ENCODE peak calls at places on chromosomes 12 and 14, in five cellular contexts. One of them, this sample, is unnamed.
A peak's percentile ranks its signal among the peaks of the same experiment; 100 is the strongest.

GRCh38 chr12:71636704-71637115 is 26.9 kb downstream of the ZFC3H1 start:
- DNase-seq in HepG2: peak; percentile 70
- DNase-seq in H1: no peak
- DNase-seq in K562: peak; percentile 42
- DNase-seq in IMR-90: peak; percentile 72
- DNase-seq in this sample: peak; percentile 36

GRCh38 chr12:6089041-6089823 is 35.2 kb downstream of the VWF start:
- DNase-seq in K562: no peak
- DNase-seq in IMR-90: peak; percentile 52
- DNase-seq in HepG2: peak; percentile 56
- DNase-seq in H1: no peak
- DNase-seq in this sample: no peak

GRCh38 chr12:109469516-109469915 is 7.6 kb downstream of the KCTD10 start:
- DNase-seq in IMR-90: peak; percentile 46
- DNase-seq in H1: no peak
- DNase-seq in HepG2: no peak
- DNase-seq in K562: no peak
- DNase-seq in this sample: no peak

GRCh38 chr14:67526676-67527459 is 6.2 kb upstream of the PLEKHH1 start:
- DNase-seq in IMR-90: peak; percentile 45
- DNase-seq in K562: peak; percentile 49
- DNase-seq in H1: no peak
- DNase-seq in HepG2: peak; percentile 43
- DNase-seq in this sample: peak; percentile 71

GRCh38 chr14:81303258-81303935 is 82.6 kb upstream of the GTF2A1 start:
- DNase-seq in HepG2: peak; percentile 98
- DNase-seq in H1: no peak
- DNase-seq in IMR-90: no peak
- DNase-seq in K562: peak; percentile 55
- DNase-seq in this sample: peak; percentile 48

GRCh38 chr14:104826197-104826857 is 25.4 kb downstream of the ZBTB42 start:
- DNase-seq in K562: peak; percentile 85
- DNase-seq in IMR-90: peak; percentile 60
- DNase-seq in H1: no peak
- DNase-seq in HepG2: peak; percentile 65
- DNase-seq in this sample: peak; percentile 92

GRCh38 chr12:51217133-51217967 is 512 bp downstream of the POU6F1 start:
- DNase-seq in IMR-90: no peak
- DNase-seq in H1: no peak
- DNase-seq in K562: peak; percentile 95
- DNase-seq in HepG2: no peak
- DNase-seq in this sample: peak; percentile 47

GRCh38 chr12:131939007-131939406 is 9.9 kb downstream of the PUS1 start:
- DNase-seq in IMR-90: no peak
- DNase-seq in HepG2: no peak
- DNase-seq in H1: no peak
- DNase-seq in K562: no peak
- DNase-seq in this sample: no peak

GRCh38 chr14:35576856-35577255 is 42.9 kb downstream of the INSM2 start:
- DNase-seq in HepG2: no peak
- DNase-seq in H1: no peak
- DNase-seq in IMR-90: no peak
- DNase-seq in K562: no peak
- DNase-seq in this sample: no peak

GRCh38 chr12:42716521-42716920 is 127.0 kb upstream of the PRICKLE1 start:
- DNase-seq in K562: no peak
- DNase-seq in H1: no peak
- DNase-seq in IMR-90: peak; percentile 43
- DNase-seq in HepG2: no peak
- DNase-seq in this sample: no peak

GRCh38 chr14:63493246-63493645 is 49.9 kb downstream of the PPP2R5E start:
- DNase-seq in IMR-90: peak; percentile 33
- DNase-seq in H1: no peak
- DNase-seq in K562: no peak
- DNase-seq in HepG2: no peak
- DNase-seq in this sample: no peak

GRCh38 chr12:91414147-91414546 is 231.5 kb upstream of the DCN start:
- DNase-seq in IMR-90: no peak
- DNase-seq in HepG2: no peak
- DNase-seq in H1: no peak
- DNase-seq in K562: no peak
- DNase-seq in this sample: no peak

GRCh38 chr12:75750950-75751349 is 239.5 kb upstream of the KRR1 start:
- DNase-seq in HepG2: peak; percentile 54
- DNase-seq in H1: no peak
- DNase-seq in K562: no peak
- DNase-seq in IMR-90: peak; percentile 89
- DNase-seq in this sample: peak; percentile 37

GRCh38 chr12:25009511-25010092 is 60.7 kb upstream of the BCAT1 start:
- DNase-seq in IMR-90: no peak
- DNase-seq in HepG2: no peak
- DNase-seq in H1: no peak
- DNase-seq in K562: no peak
- DNase-seq in this sample: no peak

GRCh38 chr14:90424686-90425255 is 27.9 kb downstream of the CALM1 start:
- DNase-seq in HepG2: no peak
- DNase-seq in IMR-90: no peak
- DNase-seq in H1: no peak
- DNase-seq in K562: no peak
- DNase-seq in this sample: no peak
- TF ChIP-seq MAFK in HepG2: no peak
- TF ChIP-seq MAFK in IMR-90: no peak
- TF ChIP-seq MAFK in H1: no peak
- TF ChIP-seq MAFK in K562: no peak
- TF ChIP-seq MAFK in this sample: no peak

GRCh38 chr14:76422662-76423061 is 46.7 kb downstream of the ESRRB start:
- DNase-seq in IMR-90: no peak
- DNase-seq in H1: no peak
- DNase-seq in K562: no peak
- DNase-seq in HepG2: no peak
- DNase-seq in this sample: no peak

GRCh38 chr14:76419399-76419798 is 43.5 kb downstream of the ESRRB start:
- DNase-seq in IMR-90: no peak
- DNase-seq in K562: no peak
- DNase-seq in H1: no peak
- DNase-seq in HepG2: no peak
- DNase-seq in this sample: no peak

GRCh38 chr14:76420827-76421226 is 44.9 kb downstream of the ESRRB start:
- DNase-seq in HepG2: no peak
- DNase-seq in K562: no peak
- DNase-seq in IMR-90: no peak
- DNase-seq in H1: no peak
- DNase-seq in this sample: no peak

GRCh38 chr14:76423534-76423933 is 47.6 kb downstream of the ESRRB start:
- DNase-seq in K562: no peak
- DNase-seq in HepG2: peak; percentile 35
- DNase-seq in H1: no peak
- DNase-seq in IMR-90: no peak
- DNase-seq in this sample: no peak

GRCh38 chr14:76421662-76422061 is 45.7 kb downstream of the ESRRB start:
- DNase-seq in HepG2: no peak
- DNase-seq in K562: no peak
- DNase-seq in H1: no peak
- DNase-seq in IMR-90: no peak
- DNase-seq in this sample: no peak
- TF ChIP-seq MAFK in HepG2: no peak
- TF ChIP-seq MAFK in K562: no peak
- TF ChIP-seq MAFK in H1: no peak
- TF ChIP-seq MAFK in IMR-90: no peak
- TF ChIP-seq MAFK in this sample: no peak

GRCh38 chr14:100017578-100017977 is 47.6 kb upstream of the EVL start:
- DNase-seq in H1: no peak
- DNase-seq in IMR-90: peak; percentile 89
- DNase-seq in HepG2: no peak
- DNase-seq in K562: no peak
- DNase-seq in this sample: no peak
- TF ChIP-seq MAFK in H1: no peak
- TF ChIP-seq MAFK in IMR-90: peak; percentile 8
- TF ChIP-seq MAFK in HepG2: no peak
- TF ChIP-seq MAFK in K562: no peak
- TF ChIP-seq MAFK in this sample: no peak

GRCh38 chr12:2783936-2784600 is 10.7 kb upstream of the FKBP4 start:
- DNase-seq in HepG2: peak; percentile 23
- DNase-seq in IMR-90: peak; percentile 44
- DNase-seq in H1: no peak
- DNase-seq in K562: peak; percentile 57
- DNase-seq in this sample: peak; percentile 68
- TF ChIP-seq MAFK in HepG2: no peak
- TF ChIP-seq MAFK in IMR-90: no peak
- TF ChIP-seq MAFK in H1: no peak
- TF ChIP-seq MAFK in K562: no peak
- TF ChIP-seq MAFK in this sample: no peak

DNA sequence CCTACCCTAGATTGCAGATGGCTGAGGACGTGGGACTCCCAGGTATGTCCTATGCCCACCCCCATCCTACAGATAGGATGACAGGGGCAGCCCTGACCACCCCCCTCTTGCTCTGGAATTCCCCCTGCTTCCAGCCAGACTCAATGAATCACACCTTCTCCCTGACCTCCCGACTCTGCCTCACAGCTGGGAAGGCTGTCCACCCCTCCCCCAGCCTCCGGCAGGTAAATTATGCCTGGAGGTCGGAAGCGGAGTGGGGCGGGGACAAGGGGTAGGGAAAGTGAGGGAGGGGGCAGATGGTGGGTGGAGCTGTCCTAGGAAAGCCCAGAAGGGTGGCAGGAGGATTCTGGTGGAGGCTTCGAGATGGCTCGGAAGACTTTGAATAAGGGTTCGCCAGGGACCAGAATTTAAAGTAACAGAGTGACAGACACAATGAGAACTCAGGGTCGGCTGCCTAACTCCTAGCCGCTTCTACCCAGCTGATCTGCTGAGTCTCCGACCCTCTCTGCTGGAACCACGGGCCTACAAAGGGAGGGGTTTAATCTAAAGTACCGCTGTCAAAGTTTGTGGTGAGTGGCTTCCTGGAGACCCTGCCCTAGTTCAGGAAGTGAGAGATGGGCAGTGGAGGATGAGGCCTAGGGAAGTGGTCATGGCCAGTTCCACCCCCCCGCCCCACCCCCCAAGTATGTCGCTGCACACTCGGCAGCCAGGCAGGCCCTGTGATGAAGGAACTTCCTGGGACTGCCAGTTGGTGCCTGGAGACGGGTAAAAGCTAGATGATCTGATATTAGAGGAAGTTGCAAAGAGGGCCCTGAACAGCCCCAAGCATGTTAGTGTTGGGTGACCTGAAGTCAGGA is 4.2 kb downstream of the PLEKHG3 start:
- DNase-seq in HepG2: no peak
- DNase-seq in K562: no peak
- DNase-seq in H1: no peak
- DNase-seq in IMR-90: peak; percentile 44
- DNase-seq in this sample: peak; percentile 50
- TF ChIP-seq MAFK in HepG2: no peak
- TF ChIP-seq MAFK in K562: no peak
- TF ChIP-seq MAFK in H1: no peak
- TF ChIP-seq MAFK in IMR-90: no peak
- TF ChIP-seq MAFK in this sample: no peak

DNA sequence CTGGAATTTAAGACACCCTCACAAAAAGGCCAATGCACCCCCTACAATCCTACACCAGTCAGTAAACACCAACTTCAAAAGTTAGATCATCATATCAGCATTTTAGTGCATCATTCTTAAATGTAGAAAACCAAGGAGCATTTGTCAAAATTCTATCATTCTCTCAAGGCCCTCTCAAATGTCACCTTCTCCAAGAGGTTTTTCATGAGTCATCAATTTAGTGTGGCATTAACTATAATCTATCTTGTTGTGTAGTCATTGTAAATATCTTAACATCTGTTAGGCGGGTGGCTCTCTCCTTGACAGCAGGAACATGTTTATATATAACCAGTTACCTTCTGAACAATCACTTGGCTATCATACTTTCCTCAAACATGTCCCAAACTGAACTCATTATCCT is 62.1 kb upstream of the G2E3 start:
- DNase-seq in K562: no peak
- DNase-seq in IMR-90: no peak
- DNase-seq in HepG2: no peak
- DNase-seq in H1: no peak
- DNase-seq in this sample: no peak
- TF ChIP-seq MAFK in K562: peak; percentile 85
- TF ChIP-seq MAFK in IMR-90: peak; percentile 92
- TF ChIP-seq MAFK in HepG2: peak; percentile 99
- TF ChIP-seq MAFK in H1: peak; percentile 58
- TF ChIP-seq MAFK in this sample: peak; percentile 92

GRCh38 chr12:87518508-87518907 is 510.7 kb downstream of the C12orf50 start:
- DNase-seq in K562: no peak
- DNase-seq in IMR-90: no peak
- DNase-seq in HepG2: no peak
- DNase-seq in H1: no peak
- DNase-seq in this sample: no peak
- TF ChIP-seq MAFK in K562: no peak
- TF ChIP-seq MAFK in IMR-90: no peak
- TF ChIP-seq MAFK in HepG2: no peak
- TF ChIP-seq MAFK in H1: no peak
- TF ChIP-seq MAFK in this sample: no peak

GRCh38 chr12:12353276-12353675 is 3.2 kb upstream of the MANSC1 start:
- DNase-seq in HepG2: no peak
- DNase-seq in H1: no peak
- DNase-seq in IMR-90: no peak
- DNase-seq in K562: no peak
- DNase-seq in this sample: no peak

GRCh38 chr12:12350868-12351463 is 924 bp upstream of the MANSC1 start:
- DNase-seq in HepG2: peak; percentile 97
- DNase-seq in K562: no peak
- DNase-seq in IMR-90: peak; percentile 26
- DNase-seq in H1: no peak
- DNase-seq in this sample: peak; percentile 66

GRCh38 chr12:12353807-12354206 is 3.1 kb upstream of the BORCS5 start:
- DNase-seq in IMR-90: no peak
- DNase-seq in HepG2: no peak
- DNase-seq in H1: no peak
- DNase-seq in K562: peak; percentile 17
- DNase-seq in this sample: no peak

GRCh38 chr12:12349711-12350665 is at the start of gene MANSC1:
- DNase-seq in H1: no peak
- DNase-seq in IMR-90: peak; percentile 28
- DNase-seq in HepG2: peak; percentile 24
- DNase-seq in K562: peak; percentile 67
- DNase-seq in this sample: peak; percentile 58
- TF ChIP-seq MAFK in H1: no peak
- TF ChIP-seq MAFK in IMR-90: no peak
- TF ChIP-seq MAFK in HepG2: no peak
- TF ChIP-seq MAFK in K562: no peak
- TF ChIP-seq MAFK in this sample: no peak